ENCODE peak calls at places on chromosome 15, in nine cellular contexts. W, R, T, L, Y, B, F, I and P are unnamed samples. For H3K36me3, the result is how much of the 10 kb centered on the place peaks cover.

GRCh38 chr15:59296181-59296617 is 76.5 kb downstream of the MYO1E start:
- DNase-seq in R (peak), T (peak), I (no peak), L (no peak), W (peak), F (peak), Y (peak), B (no peak), P (peak)

GRCh38 chr15:52567886-52568568 is 803 bp downstream of the ARPP19 start:
- DNase-seq in T (peak), L (no peak), R (no peak), F (peak), Y (peak), I (no peak), W (peak), B (no peak), P (no peak)

GRCh38 chr15:51982770-51983103 is 11.2 kb upstream of the LEO1 start:
- DNase-seq in I (no peak), L (no peak), Y (no peak), R (no peak), F (no peak), T (peak), W (peak), B (no peak), P (no peak)

GRCh38 chr15:98311566-98312188 is 336.7 kb upstream of the IGF1R start:
- DNase-seq in Y (peak), F (peak), L (peak), W (peak), I (peak), R (peak), B (peak), T (peak), P (peak)

GRCh38 chr15:25171856-25172687 is 217.3 kb downstream of the SNRPN start:
- DNase-seq in B (no peak), Y (no peak), W (no peak), F (no peak), L (no peak), I (no peak), T (no peak), R (no peak), P (no peak)

GRCh38 chr15:58249646-58250312 is 111.6 kb downstream of the AQP9 start:
- DNase-seq in L (no peak), R (no peak), I (no peak), B (no peak), T (no peak), W (no peak), Y (no peak), F (no peak), P (no peak)

GRCh38 chr15:96494530-96494929 is 164.0 kb downstream of the NR2F2 start:
- DNase-seq in R (no peak), I (no peak), F (no peak), W (no peak), L (no peak), T (no peak), B (no peak), Y (no peak), P (no peak)

GRCh38 chr15:77025471-77025901 is 30.6 kb downstream of the PSTPIP1 start:
- DNase-seq in W (no peak), B (no peak), L (no peak), R (no peak), T (no peak), Y (no peak), F (no peak), I (peak), P (no peak)

GRCh38 chr15:37744521-37744920 is 189.9 kb upstream of the TMCO5A start:
- DNase-seq in F (no peak), R (no peak), B (no peak), W (no peak), L (no peak), T (no peak), I (no peak), Y (no peak), P (no peak)

GRCh38 chr15:49423906-49424520 is 971 bp downstream of the FGF7 start:
- DNase-seq in L (peak), R (peak), I (no peak), Y (no peak), B (no peak), W (no peak), T (no peak), F (no peak), P (peak)

GRCh38 chr15:75656813-75657212 is 9.1 kb downstream of the SNX33 start:
- DNase-seq in F (no peak), Y (no peak), I (no peak), W (no peak), T (no peak), R (no peak), L (no peak), B (no peak), P (no peak)

GRCh38 chr15:65835452-65835851 is 33.8 kb upstream of the RAB11A start:
- DNase-seq in B (no peak), T (no peak), L (no peak), Y (no peak), W (no peak), F (no peak), I (no peak), R (peak), P (no peak)

GRCh38 chr15:98903377-98904018 is 104.1 kb downstream of the PGPEP1L start:
- DNase-seq in R (peak), B (no peak), F (peak), Y (no peak), W (peak), I (no peak), L (no peak), T (peak), P (peak)

GRCh38 chr15:93179704-93180103 is 90.7 kb upstream of the RGMA start:
- DNase-seq in I (peak), T (no peak), W (no peak), R (no peak), Y (no peak), L (peak), F (no peak), B (no peak), P (peak)

GRCh38 chr15:51004103-51004536 is 90.6 kb downstream of the TNFAIP8L3 start:
- DNase-seq in L (peak), R (peak), I (no peak), T (no peak), F (peak), W (peak), B (no peak), Y (peak), P (peak)

GRCh38 chr15:56886450-56886856 is 32.0 kb upstream of the TCF12 start:
- DNase-seq in R (no peak), L (no peak), I (peak), Y (no peak), W (no peak), T (no peak), B (no peak), F (no peak), P (no peak)

GRCh38 chr15:70505411-70505919 is 257.9 kb downstream of the UACA start:
- DNase-seq in T (peak), R (peak), I (no peak), F (peak), B (no peak), W (peak), L (peak), Y (peak), P (peak)

GRCh38 chr15:42911058-42911592 is 9.5 kb downstream of the TTBK2 start:
- DNase-seq in F (no peak), R (no peak), B (no peak), W (no peak), T (no peak), Y (no peak), I (no peak), L (no peak), P (peak)

GRCh38 chr15:101114146-101114545 is 137.7 kb downstream of the CHSY1 start:
- DNase-seq in I (no peak), Y (no peak), B (no peak), F (no peak), W (no peak), T (no peak), R (no peak), L (no peak), P (no peak)

GRCh38 chr15:51828621-51829359 is 663 bp upstream of the TMOD3 start:
- DNase-seq in I (no peak), W (peak), R (no peak), F (peak), T (no peak), Y (peak), L (no peak), B (no peak), P (peak)

GRCh38 chr15:34133511-34133910 is 31.6 kb downstream of the PGBD4 start:
- DNase-seq in R (no peak), I (no peak), F (no peak), L (no peak), B (no peak), Y (no peak), W (peak), T (no peak), P (no peak)

GRCh38 chr15:62426387-62426956 is 261.4 kb upstream of the C2CD4B start:
- DNase-seq in R (no peak), L (peak), W (no peak), T (no peak), Y (no peak), F (no peak), B (no peak), I (no peak), P (peak)

GRCh38 chr15:58551084-58551763 is 119.4 kb downstream of the LIPC start:
- DNase-seq in L (no peak), W (no peak), Y (no peak), T (no peak), I (no peak), B (peak), R (no peak), F (no peak), P (no peak)

GRCh38 chr15:62462268-62462667 is 297.2 kb upstream of the C2CD4B start:
- DNase-seq in B (no peak), L (no peak), W (no peak), I (no peak), F (no peak), Y (no peak), R (no peak), T (no peak), P (no peak)

GRCh38 chr15:76470691-76471090 is 134.1 kb downstream of the ISL2 start:
- DNase-seq in T (no peak), B (no peak), F (peak), I (no peak), Y (no peak), R (peak), W (no peak), L (no peak), P (peak)

GRCh38 chr15:48891229-48891765 is 13.4 kb downstream of the EID1 start:
- DNase-seq in T (no peak), W (no peak), F (no peak), Y (no peak), B (no peak), L (no peak), I (no peak), R (peak), P (no peak)

GRCh38 chr15:101071651-101072050 is 152.5 kb downstream of the LRRK1 start:
- DNase-seq in F (no peak), Y (no peak), R (no peak), T (no peak), I (no peak), B (no peak), L (no peak), W (no peak), P (no peak)

GRCh38 chr15:56760186-56760585 is 26.9 kb upstream of the ZNF280D start:
- DNase-seq in R (peak), W (no peak), Y (peak), T (peak), B (no peak), L (no peak), I (no peak), F (peak), P (peak)

GRCh38 chr15:58770519-58770856 is 614 bp upstream of the MINDY2 start:
- DNase-seq in I (no peak), L (no peak), W (peak), R (peak), Y (no peak), T (no peak), B (no peak), F (no peak), P (peak)

GRCh38 chr15:61128343-61128742 is 100.8 kb downstream of the RORA start:
- DNase-seq in I (no peak), F (no peak), L (no peak), R (no peak), W (no peak), Y (no peak), B (no peak), T (no peak), P (no peak)

GRCh38 chr15:97840501-97840900 is 120.0 kb upstream of the ARRDC4 start:
- DNase-seq in R (no peak), F (peak), T (no peak), I (no peak), W (no peak), B (no peak), Y (no peak), L (peak), P (no peak)

GRCh38 chr15:79540551-79540950 is 108.4 kb downstream of the MINAR1 start:
- DNase-seq in F (no peak), Y (no peak), I (no peak), R (no peak), W (peak), B (no peak), L (peak), T (no peak), P (no peak)

GRCh38 chr15:74422723-74423442 is 10.9 kb downstream of the SEMA7A start:
- DNase-seq in Y (peak), F (peak), W (peak), B (no peak), T (no peak), I (peak), R (peak), L (peak), P (peak)

DNA sequence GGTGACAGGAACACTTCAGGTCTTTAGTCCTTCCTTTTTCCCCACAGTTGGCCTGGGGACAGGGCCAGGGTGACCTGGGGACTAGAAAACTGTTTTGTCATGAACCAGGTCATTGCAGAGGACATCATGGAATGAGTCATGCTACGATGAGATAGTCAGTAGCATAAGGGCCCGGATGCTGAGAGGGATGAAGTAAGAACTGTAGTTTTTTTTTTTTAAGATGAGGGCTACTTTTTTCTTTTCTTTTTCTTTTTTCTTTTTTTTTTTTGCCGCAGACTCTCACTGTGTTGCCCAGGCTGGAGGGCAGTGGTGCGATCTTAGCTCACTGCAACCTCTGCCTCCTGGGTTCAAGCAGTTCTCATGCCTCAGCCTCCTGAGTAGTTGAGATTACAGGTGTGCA is 8.0 kb downstream of the MAP2K5 start:
- DNase-seq in T (no peak), F (no peak), I (no peak), B (no peak), R (no peak), L (peak), Y (no peak), W (no peak), P (no peak)
- H3K36me3 ChIP-seq in T (under half), F (under half), I (under half), B (under half), R (under half), L (under half), Y (under half), W (under half), P (under half)

GRCh38 chr15:89681146-89681545 is 2.0 kb upstream of the PLIN1 start:
- DNase-seq in R (no peak), W (no peak), I (no peak), F (no peak), T (no peak), B (no peak), Y (no peak), L (no peak), P (no peak)
- H3K4me2 ChIP-seq in R (no peak), W (peak), I (no peak), F (no peak), T (no peak), B (no peak), Y (peak), L (no peak), P (no peak)

GRCh38 chr15:69434236-69434635 is 18.4 kb upstream of the RPLP1 start:
- DNase-seq in L (no peak), R (no peak), W (no peak), T (no peak), Y (no peak), B (no peak), I (no peak), F (no peak), P (no peak)
- H3K36me3 ChIP-seq in L (under half), R (under half), W (half or more), T (under half), Y (under half), B (under half), I (under half), F (under half), P (under half)

DNA sequence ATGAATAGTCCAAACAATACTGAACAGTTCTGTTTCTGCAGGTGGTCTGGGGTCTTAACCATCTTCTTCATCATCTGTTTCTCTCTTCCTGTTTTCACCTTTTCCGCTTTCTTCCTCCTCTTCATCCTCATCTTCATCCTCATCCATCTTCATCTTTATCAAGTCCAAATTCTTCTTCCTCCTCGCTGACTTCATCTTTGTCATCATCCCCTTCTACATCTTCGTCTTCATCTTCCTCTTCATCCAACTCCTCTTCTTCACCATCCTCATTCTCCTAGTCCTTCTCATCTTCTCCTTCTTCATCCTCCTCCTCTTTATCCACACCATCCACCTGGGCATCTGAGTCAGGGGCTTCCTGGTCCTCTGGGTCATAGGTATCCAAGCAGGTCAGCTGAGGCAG is 16.5 kb upstream of the CFAP161 start:
- DNase-seq in R (no peak), I (no peak), Y (no peak), L (no peak), B (no peak), F (no peak), W (no peak), T (no peak), P (no peak)
- H3K4me2 ChIP-seq in R (no peak), I (no peak), Y (no peak), L (no peak), B (no peak), F (no peak), W (no peak), T (no peak), P (no peak)

GRCh38 chr15:99993262-99993661 is 260.0 kb upstream of the LYSMD4 start:
- DNase-seq in Y (no peak), R (no peak), T (no peak), F (no peak), B (no peak), W (no peak), L (no peak), I (no peak), P (no peak)
- H3K36me3 ChIP-seq in Y (under half), R (under half), T (under half), F (under half), B (under half), W (under half), L (under half), I (under half), P (under half)

DNA sequence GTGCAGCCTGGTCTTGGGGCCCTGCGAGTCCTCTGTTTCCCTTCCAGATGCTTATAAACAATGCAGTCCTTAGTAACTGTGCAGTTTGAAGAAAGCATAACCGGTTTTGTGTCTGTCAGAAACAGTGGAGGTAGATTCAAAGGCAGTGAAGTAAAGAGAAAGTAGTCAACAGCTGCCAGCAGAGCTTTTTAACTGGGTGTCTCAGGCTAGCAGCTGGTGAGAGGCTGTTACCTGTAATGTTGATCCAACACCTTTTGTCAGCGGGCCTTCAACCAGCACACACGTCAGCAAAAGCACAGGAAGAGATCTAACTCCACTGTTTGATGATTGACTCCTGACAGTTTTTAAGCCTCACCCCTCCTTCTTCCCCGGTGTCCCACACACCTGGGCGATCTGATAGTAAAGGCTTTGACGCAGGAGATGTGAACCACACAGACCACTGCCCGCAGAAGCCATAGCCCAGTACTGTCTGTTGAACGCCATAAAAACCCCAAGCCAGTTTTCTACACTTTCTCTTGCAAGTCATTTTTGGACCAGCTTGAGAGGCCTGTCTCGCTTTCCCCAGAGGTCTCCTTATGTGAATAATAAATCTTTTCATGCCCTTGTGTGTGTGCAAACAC is 178.0 kb downstream of the FMN1 start:
- DNase-seq in L (no peak), R (no peak), B (no peak), T (no peak), W (no peak), F (no peak), Y (no peak), I (no peak), P (no peak)
- H3K4me2 ChIP-seq in L (no peak), R (no peak), B (no peak), T (no peak), W (no peak), F (no peak), Y (no peak), I (no peak), P (no peak)

DNA sequence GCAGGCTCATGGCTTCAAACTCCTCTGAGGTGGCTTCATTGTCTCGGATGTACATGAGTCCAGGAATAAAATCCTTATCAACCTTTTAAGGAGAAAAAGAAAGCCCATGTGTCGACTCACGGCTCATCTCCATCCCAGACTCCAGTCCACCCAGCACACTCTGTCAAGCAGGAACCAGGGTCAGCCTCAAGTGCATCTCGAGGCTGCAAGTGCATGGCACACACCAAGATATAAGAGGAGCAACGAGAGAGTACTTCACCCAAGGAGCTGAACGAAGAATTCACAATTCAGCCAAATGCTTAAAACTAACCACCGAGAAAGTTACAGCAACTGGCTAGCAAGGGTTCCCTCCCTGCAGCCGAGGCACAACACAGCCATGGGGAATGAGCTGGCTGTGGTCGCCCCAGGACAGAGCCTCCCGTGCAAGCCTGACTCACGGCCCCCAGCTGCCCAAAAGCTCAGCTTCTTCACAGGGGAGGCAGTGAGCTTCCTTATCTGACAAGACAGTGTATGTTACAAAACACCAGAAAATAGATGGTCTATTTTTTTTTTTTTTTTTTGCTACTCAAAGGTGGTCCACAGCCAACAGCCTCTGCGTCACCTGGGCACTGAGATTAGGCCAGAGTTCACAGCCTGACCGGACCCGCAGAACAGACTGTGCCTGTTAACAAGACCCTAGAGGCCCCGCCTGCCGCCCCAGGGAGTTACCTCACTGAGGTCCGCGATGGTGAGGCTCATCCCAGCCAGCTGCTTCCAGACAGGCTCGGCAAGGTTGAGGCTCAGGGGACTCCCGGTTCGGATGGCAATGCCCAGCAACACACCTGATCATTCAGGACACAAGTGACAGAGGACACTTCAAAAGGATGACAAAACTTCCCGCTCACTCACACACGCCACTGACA is 15.9 kb upstream of the OCA2 start:
- DNase-seq in R (no peak), B (no peak), W (no peak), I (no peak), T (no peak), F (no peak), L (no peak), Y (no peak), P (no peak)
- H3K36me3 ChIP-seq in R (under half), B (under half), W (under half), I (under half), T (half or more), F (under half), L (under half), Y (under half), P (under half)

GRCh38 chr15:90681480-90681879 is 35.7 kb upstream of the BLM start:
- DNase-seq in B (no peak), T (peak), F (peak), R (peak), Y (peak), W (peak), L (no peak), I (no peak), P (peak)
- H3K4me2 ChIP-seq in B (no peak), T (no peak), F (no peak), R (no peak), Y (no peak), W (no peak), L (no peak), I (no peak), P (no peak)